ENCODE peak calls at places on chromosome 7, in seven cellular contexts. One of them, this sample, is unnamed.
A peak's percentile ranks its signal among the peaks of the same experiment; 100 is the strongest.

GRCh38 chr7:116354171-116354545 is 143.8 kb downstream of the TES start:
- DNase-seq in stomach: peak; percentile 66
- DNase-seq in IMR-90: peak; percentile 92
- DNase-seq in body of pancreas: peak; percentile 57
- DNase-seq in transverse colon: peak; percentile 15
- DNase-seq in heart left ventricle: peak; percentile 81
- DNase-seq in A549: peak; percentile 26
- DNase-seq in this sample: no peak

GRCh38 chr7:134954197-134955082 is 31.9 kb upstream of the AGBL3 start:
- DNase-seq in stomach: no peak
- DNase-seq in IMR-90: peak; percentile 54
- DNase-seq in body of pancreas: no peak
- DNase-seq in transverse colon: no peak
- DNase-seq in heart left ventricle: no peak
- DNase-seq in A549: peak; percentile 51
- DNase-seq in this sample: no peak

GRCh38 chr7:114789942-114790341 is 132.0 kb upstream of the MDFIC start:
- DNase-seq in stomach: no peak
- DNase-seq in IMR-90: peak; percentile 87
- DNase-seq in body of pancreas: no peak
- DNase-seq in transverse colon: no peak
- DNase-seq in heart left ventricle: no peak
- DNase-seq in A549: no peak
- DNase-seq in this sample: no peak

GRCh38 chr7:100642534-100642907 is 1.2 kb upstream of the TFR2 start:
- DNase-seq in stomach: peak; percentile 38
- DNase-seq in IMR-90: no peak
- DNase-seq in body of pancreas: no peak
- DNase-seq in transverse colon: peak; percentile 58
- DNase-seq in heart left ventricle: no peak
- DNase-seq in A549: no peak
- DNase-seq in this sample: peak; percentile 73

GRCh38 chr7:25314094-25314708 is 85.9 kb upstream of the NPVF start:
- DNase-seq in stomach: no peak
- DNase-seq in IMR-90: no peak
- DNase-seq in body of pancreas: peak; percentile 24
- DNase-seq in transverse colon: peak; percentile 26
- DNase-seq in heart left ventricle: no peak
- DNase-seq in A549: no peak
- DNase-seq in this sample: no peak

GRCh38 chr7:45924283-45924682 is 3.2 kb upstream of the IGFBP3 start:
- DNase-seq in stomach: no peak
- DNase-seq in IMR-90: peak; percentile 76
- DNase-seq in body of pancreas: peak; percentile 88
- DNase-seq in transverse colon: no peak
- DNase-seq in heart left ventricle: no peak
- DNase-seq in A549: peak; percentile 78
- DNase-seq in this sample: no peak

GRCh38 chr7:122970740-122971725 is 24.5 kb downstream of the TAS2R16 start:
- DNase-seq in stomach: no peak
- DNase-seq in IMR-90: no peak
- DNase-seq in body of pancreas: no peak
- DNase-seq in transverse colon: no peak
- DNase-seq in heart left ventricle: no peak
- DNase-seq in A549: no peak
- DNase-seq in this sample: no peak

GRCh38 chr7:55463863-55464262 is 98.7 kb downstream of the LANCL2 start:
- DNase-seq in stomach: peak; percentile 14
- DNase-seq in IMR-90: no peak
- DNase-seq in body of pancreas: no peak
- DNase-seq in transverse colon: no peak
- DNase-seq in heart left ventricle: no peak
- DNase-seq in A549: no peak
- DNase-seq in this sample: no peak

GRCh38 chr7:47783456-47784240 is 164.6 kb downstream of the PKD1L1 start:
- DNase-seq in stomach: no peak
- DNase-seq in IMR-90: peak; percentile 98
- DNase-seq in body of pancreas: no peak
- DNase-seq in transverse colon: no peak
- DNase-seq in heart left ventricle: peak; percentile 20
- DNase-seq in A549: peak; percentile 89
- DNase-seq in this sample: no peak

GRCh38 chr7:6057316-6058128 is 26.3 kb downstream of the ANKRD61 start:
- DNase-seq in stomach: no peak
- DNase-seq in IMR-90: no peak
- DNase-seq in body of pancreas: no peak
- DNase-seq in transverse colon: no peak
- DNase-seq in heart left ventricle: no peak
- DNase-seq in A549: no peak
- DNase-seq in this sample: no peak

GRCh38 chr7:20220824-20221547 is 3.8 kb upstream of the MACC1 start:
- DNase-seq in stomach: no peak
- DNase-seq in IMR-90: peak; percentile 97
- DNase-seq in body of pancreas: no peak
- DNase-seq in transverse colon: peak; percentile 24
- DNase-seq in heart left ventricle: no peak
- DNase-seq in A549: no peak
- DNase-seq in this sample: no peak

GRCh38 chr7:2635810-2636701 is 4.3 kb downstream of the TTYH3 start:
- DNase-seq in stomach: no peak
- DNase-seq in IMR-90: no peak
- DNase-seq in body of pancreas: peak; percentile 60
- DNase-seq in transverse colon: no peak
- DNase-seq in heart left ventricle: peak; percentile 60
- DNase-seq in A549: no peak
- DNase-seq in this sample: no peak

GRCh38 chr7:148540041-148540738 is 50.4 kb upstream of the C7orf33 start:
- DNase-seq in stomach: no peak
- DNase-seq in IMR-90: peak; percentile 59
- DNase-seq in body of pancreas: peak; percentile 16
- DNase-seq in transverse colon: no peak
- DNase-seq in heart left ventricle: peak; percentile 44
- DNase-seq in A549: peak; percentile 47
- DNase-seq in this sample: no peak

GRCh38 chr7:136086712-136087111 is 109.6 kb upstream of the MTPN start:
- DNase-seq in stomach: peak; percentile 44
- DNase-seq in IMR-90: peak; percentile 85
- DNase-seq in body of pancreas: peak; percentile 75
- DNase-seq in transverse colon: peak; percentile 12
- DNase-seq in heart left ventricle: peak; percentile 72
- DNase-seq in A549: peak; percentile 76
- DNase-seq in this sample: peak; percentile 21

GRCh38 chr7:48177271-48177670 is 6.0 kb downstream of the ABCA13 start:
- DNase-seq in stomach: no peak
- DNase-seq in IMR-90: no peak
- DNase-seq in body of pancreas: no peak
- DNase-seq in transverse colon: no peak
- DNase-seq in heart left ventricle: no peak
- DNase-seq in A549: no peak
- DNase-seq in this sample: no peak

GRCh38 chr7:93245525-93246432 is 13.6 kb downstream of the VPS50 start:
- DNase-seq in stomach: no peak
- DNase-seq in IMR-90: peak; percentile 38
- DNase-seq in body of pancreas: no peak
- DNase-seq in transverse colon: no peak
- DNase-seq in heart left ventricle: no peak
- DNase-seq in A549: peak; percentile 20
- DNase-seq in this sample: no peak

GRCh38 chr7:7517661-7518236 is 17.9 kb downstream of the COL28A1 start:
- DNase-seq in stomach: no peak
- DNase-seq in IMR-90: no peak
- DNase-seq in body of pancreas: no peak
- DNase-seq in transverse colon: no peak
- DNase-seq in heart left ventricle: no peak
- DNase-seq in A549: no peak
- DNase-seq in this sample: no peak

GRCh38 chr7:158689500-158689899 is 15.1 kb downstream of the NCAPG2 start:
- DNase-seq in stomach: no peak
- DNase-seq in IMR-90: no peak
- DNase-seq in body of pancreas: no peak
- DNase-seq in transverse colon: no peak
- DNase-seq in heart left ventricle: no peak
- DNase-seq in A549: no peak
- DNase-seq in this sample: no peak

GRCh38 chr7:158685727-158686126 is 18.9 kb downstream of the NCAPG2 start:
- DNase-seq in stomach: no peak
- DNase-seq in IMR-90: peak; percentile 33
- DNase-seq in body of pancreas: no peak
- DNase-seq in transverse colon: no peak
- DNase-seq in heart left ventricle: no peak
- DNase-seq in A549: no peak
- DNase-seq in this sample: no peak

GRCh38 chr7:158684329-158684728 is 20.3 kb downstream of the NCAPG2 start:
- DNase-seq in stomach: no peak
- DNase-seq in IMR-90: peak; percentile 36
- DNase-seq in body of pancreas: no peak
- DNase-seq in transverse colon: no peak
- DNase-seq in heart left ventricle: no peak
- DNase-seq in A549: no peak
- DNase-seq in this sample: no peak

GRCh38 chr7:158683541-158683940 is 21.1 kb downstream of the NCAPG2 start:
- DNase-seq in stomach: no peak
- DNase-seq in IMR-90: peak; percentile 26
- DNase-seq in body of pancreas: no peak
- DNase-seq in transverse colon: no peak
- DNase-seq in heart left ventricle: no peak
- DNase-seq in A549: no peak
- DNase-seq in this sample: no peak

DNA sequence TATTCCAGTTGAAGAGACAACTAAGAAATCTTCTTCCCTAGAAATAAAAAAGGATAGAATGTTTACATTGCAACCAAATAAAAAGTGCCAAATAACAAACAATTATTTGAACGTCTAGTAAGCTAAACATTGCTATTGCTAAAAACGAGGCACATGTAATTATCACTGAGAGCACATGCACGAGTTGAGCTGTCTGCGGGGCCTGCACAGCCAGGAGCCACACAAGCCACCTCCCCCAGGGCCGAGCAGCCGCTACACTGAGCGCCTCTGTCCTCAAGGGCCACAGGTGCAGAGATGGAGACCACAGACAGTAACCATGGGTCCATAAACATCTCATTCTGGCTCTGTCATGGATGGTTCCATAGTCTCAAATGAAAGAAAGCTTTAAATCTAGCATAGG is 17.2 kb downstream of the NCAPG2 start:
- DNase-seq in stomach: no peak
- DNase-seq in IMR-90: no peak
- DNase-seq in body of pancreas: no peak
- DNase-seq in transverse colon: no peak
- DNase-seq in heart left ventricle: no peak
- DNase-seq in A549: no peak
- DNase-seq in this sample: no peak
- TF ChIP-seq POLR2A in stomach: no peak
- TF ChIP-seq POLR2A in IMR-90: no peak
- TF ChIP-seq POLR2A in body of pancreas: no peak
- TF ChIP-seq POLR2A in transverse colon: no peak
- TF ChIP-seq POLR2A in heart left ventricle: no peak
- TF ChIP-seq POLR2A in A549: no peak
- TF ChIP-seq POLR2A in this sample: no peak

DNA sequence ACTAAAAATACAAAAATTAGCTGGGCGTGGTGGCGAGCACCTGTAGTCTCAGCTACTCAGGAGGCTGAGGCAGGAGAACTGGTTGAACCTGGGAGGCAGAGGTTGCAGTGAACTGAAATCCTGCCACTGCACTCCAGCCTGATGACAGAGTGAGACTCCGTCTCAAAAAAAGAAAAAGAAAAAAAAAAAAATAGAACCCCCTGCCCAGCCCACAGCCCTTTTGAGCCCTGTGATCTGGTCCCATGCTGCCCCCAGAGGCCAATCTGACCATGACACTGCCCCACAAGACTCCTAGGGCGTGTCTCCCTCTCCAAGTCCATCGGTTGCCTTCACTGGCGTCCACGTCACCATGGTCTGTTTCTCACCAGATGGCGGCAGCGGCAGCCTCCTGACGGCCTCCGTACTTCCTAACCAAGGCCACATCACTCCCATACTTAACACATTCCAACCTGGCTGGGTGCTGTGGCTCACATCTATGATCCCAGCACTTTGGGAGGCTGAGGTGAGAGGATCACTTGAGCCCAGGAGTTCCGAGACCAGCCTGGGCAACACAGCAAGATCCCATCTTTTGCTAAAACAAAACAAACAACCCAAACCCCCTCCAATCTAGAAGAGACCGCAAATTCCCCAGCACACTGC is 18.0 kb downstream of the STX1A start:
- DNase-seq in stomach: no peak
- DNase-seq in IMR-90: peak; percentile 33
- DNase-seq in body of pancreas: peak; percentile 56
- DNase-seq in transverse colon: peak; percentile 62
- DNase-seq in heart left ventricle: no peak
- DNase-seq in A549: peak; percentile 95
- DNase-seq in this sample: peak; percentile 86
- TF ChIP-seq CTCF in stomach: no peak
- TF ChIP-seq CTCF in IMR-90: peak; percentile 53
- TF ChIP-seq CTCF in body of pancreas: peak; percentile 41
- TF ChIP-seq CTCF in transverse colon: peak; percentile 51
- TF ChIP-seq CTCF in heart left ventricle: peak; percentile 38
- TF ChIP-seq CTCF in A549: peak; percentile 55
- TF ChIP-seq CTCF in this sample: peak; percentile 43

GRCh38 chr7:80583901-80584300 is 54.5 kb upstream of the CD36 start:
- DNase-seq in stomach: no peak
- DNase-seq in IMR-90: peak; percentile 33
- DNase-seq in body of pancreas: no peak
- DNase-seq in transverse colon: no peak
- DNase-seq in heart left ventricle: peak; percentile 30
- DNase-seq in A549: no peak
- DNase-seq in this sample: no peak
- H3K4me3 ChIP-seq in stomach: no peak overlapping the region
- H3K4me3 ChIP-seq in IMR-90: no peak overlapping the region
- H3K4me3 ChIP-seq in body of pancreas: no peak overlapping the region
- H3K4me3 ChIP-seq in transverse colon: no peak overlapping the region
- H3K4me3 ChIP-seq in heart left ventricle: no peak overlapping the region
- H3K4me3 ChIP-seq in A549: no peak overlapping the region
- H3K4me3 ChIP-seq in this sample: no peak overlapping the region

GRCh38 chr7:66413379-66414114 is 208.4 kb downstream of the TPST1 start:
- DNase-seq in stomach: peak; percentile 86
- DNase-seq in IMR-90: peak; percentile 25
- DNase-seq in body of pancreas: peak; percentile 92
- DNase-seq in transverse colon: peak; percentile 82
- DNase-seq in heart left ventricle: peak; percentile 80
- DNase-seq in A549: peak; percentile 89
- DNase-seq in this sample: peak; percentile 86
- TF ChIP-seq POLR2A in stomach: no peak
- TF ChIP-seq POLR2A in IMR-90: no peak
- TF ChIP-seq POLR2A in body of pancreas: peak; percentile 67
- TF ChIP-seq POLR2A in transverse colon: no peak
- TF ChIP-seq POLR2A in heart left ventricle: no peak
- TF ChIP-seq POLR2A in A549: no peak
- TF ChIP-seq POLR2A in this sample: no peak

This sample was measured in Peyer's patch.